ENCODE peak calls at places on chromosome 20, in ten cellular contexts. One of them, this sample, is unnamed.

GRCh38 chr20:15199698-15200097 is 862.3 kb upstream of the FLRT3 start:
- DNase-seq in upper lobe of left lung: no peak
- DNase-seq in psoas muscle: no peak
- DNase-seq in AG04450: no peak
- DNase-seq in CD4-positive, alpha-beta T cell: no peak
- DNase-seq in hepatocyte: no peak
- DNase-seq in lung: no peak
- DNase-seq in A549: no peak
- DNase-seq in right cardiac atrium: no peak
- DNase-seq in SJSA1: no peak
- DNase-seq in this sample: no peak

GRCh38 chr20:57996936-57997629 is 231.4 kb downstream of the ANKRD60 start:
- DNase-seq in psoas muscle: no peak
- DNase-seq in hepatocyte: no peak
- DNase-seq in upper lobe of left lung: no peak
- DNase-seq in SJSA1: peak; percentile 75
- DNase-seq in AG04450: no peak
- DNase-seq in A549: peak; percentile 42
- DNase-seq in CD4-positive, alpha-beta T cell: no peak
- DNase-seq in lung: no peak
- DNase-seq in right cardiac atrium: no peak
- DNase-seq in this sample: no peak

GRCh38 chr20:36924167-36925045 is 27.1 kb downstream of the SAMHD1 start:
- DNase-seq in lung: no peak
- DNase-seq in CD4-positive, alpha-beta T cell: no peak
- DNase-seq in right cardiac atrium: no peak
- DNase-seq in hepatocyte: no peak
- DNase-seq in AG04450: no peak
- DNase-seq in SJSA1: no peak
- DNase-seq in A549: no peak
- DNase-seq in upper lobe of left lung: no peak
- DNase-seq in psoas muscle: no peak
- DNase-seq in this sample: no peak

GRCh38 chr20:48866936-48867335 is 39.1 kb upstream of the PREX1 start:
- DNase-seq in AG04450: no peak
- DNase-seq in lung: no peak
- DNase-seq in right cardiac atrium: no peak
- DNase-seq in psoas muscle: no peak
- DNase-seq in SJSA1: no peak
- DNase-seq in A549: no peak
- DNase-seq in hepatocyte: no peak
- DNase-seq in upper lobe of left lung: no peak
- DNase-seq in CD4-positive, alpha-beta T cell: no peak
- DNase-seq in this sample: no peak

GRCh38 chr20:36462440-36463211 is 78.7 kb upstream of the MYL9 start:
- DNase-seq in right cardiac atrium: peak; percentile 90
- DNase-seq in psoas muscle: peak; percentile 80
- DNase-seq in CD4-positive, alpha-beta T cell: no peak
- DNase-seq in AG04450: no peak
- DNase-seq in SJSA1: peak; percentile 77
- DNase-seq in lung: no peak
- DNase-seq in A549: no peak
- DNase-seq in hepatocyte: peak; percentile 45
- DNase-seq in upper lobe of left lung: peak; percentile 68
- DNase-seq in this sample: peak; percentile 86

GRCh38 chr20:17226410-17227198 is at the start of gene PCSK2:
- DNase-seq in A549: peak; percentile 11
- DNase-seq in lung: peak; percentile 35
- DNase-seq in psoas muscle: peak; percentile 24
- DNase-seq in right cardiac atrium: peak; percentile 69
- DNase-seq in AG04450: peak; percentile 6
- DNase-seq in SJSA1: peak; percentile 68
- DNase-seq in hepatocyte: peak; percentile 93
- DNase-seq in upper lobe of left lung: peak; percentile 43
- DNase-seq in CD4-positive, alpha-beta T cell: no peak
- DNase-seq in this sample: peak; percentile 31

GRCh38 chr20:37123441-37123840 is 27.6 kb upstream of the RBL1 start:
- DNase-seq in CD4-positive, alpha-beta T cell: no peak
- DNase-seq in psoas muscle: no peak
- DNase-seq in upper lobe of left lung: peak; percentile 52
- DNase-seq in lung: peak; percentile 32
- DNase-seq in A549: no peak
- DNase-seq in SJSA1: no peak
- DNase-seq in hepatocyte: no peak
- DNase-seq in AG04450: no peak
- DNase-seq in right cardiac atrium: no peak
- DNase-seq in this sample: no peak

GRCh38 chr20:6851136-6851535 is 83.7 kb downstream of the BMP2 start:
- DNase-seq in hepatocyte: no peak
- DNase-seq in AG04450: no peak
- DNase-seq in psoas muscle: no peak
- DNase-seq in upper lobe of left lung: no peak
- DNase-seq in right cardiac atrium: no peak
- DNase-seq in lung: no peak
- DNase-seq in SJSA1: no peak
- DNase-seq in A549: no peak
- DNase-seq in CD4-positive, alpha-beta T cell: no peak
- DNase-seq in this sample: no peak

DNA sequence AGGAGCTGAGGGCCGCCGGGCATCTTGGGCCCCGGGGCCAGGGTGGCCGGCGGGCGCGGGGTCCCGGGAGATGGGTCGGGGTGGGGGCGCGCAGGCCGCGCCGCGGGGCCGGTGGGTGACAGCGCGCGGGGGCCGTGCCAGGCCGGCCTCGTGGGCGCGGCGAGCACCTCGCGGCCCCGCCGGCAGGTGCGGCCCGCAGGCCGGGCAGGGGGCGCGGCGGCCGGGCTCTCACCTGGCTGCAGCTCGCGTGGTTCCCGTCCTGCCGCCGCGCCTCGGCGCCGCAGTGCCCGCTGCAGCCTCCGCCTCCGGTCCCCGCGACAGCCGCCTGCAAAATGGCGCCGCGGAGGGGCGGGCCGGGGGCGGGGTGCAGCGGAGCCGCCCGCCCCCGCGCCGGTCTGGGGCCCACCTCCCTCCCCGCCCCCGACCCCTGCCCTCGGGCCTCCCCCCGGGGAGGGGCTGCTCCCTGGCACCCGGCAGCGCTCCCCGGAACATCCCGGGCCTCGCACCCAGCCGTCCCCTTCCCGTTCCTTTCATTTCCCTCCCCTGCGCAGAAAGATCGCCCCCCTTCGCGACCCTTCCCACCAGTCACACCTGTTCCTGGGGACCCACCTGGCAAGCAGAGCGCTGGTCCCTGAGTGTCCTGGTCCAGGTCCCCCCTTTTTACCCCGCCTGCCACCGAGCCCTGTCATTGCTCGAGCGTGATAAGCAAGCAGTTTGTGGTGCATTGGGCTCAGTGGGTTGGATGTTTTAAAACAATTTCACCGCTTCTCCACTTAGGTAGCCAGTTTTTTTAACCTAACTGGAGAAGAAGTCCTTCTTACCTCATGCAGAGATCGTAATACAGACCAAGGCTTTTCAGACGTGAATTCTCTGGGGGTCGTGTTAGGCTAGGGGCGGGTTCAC is at the start of gene SLC23A2:
- DNase-seq in SJSA1: no peak
- DNase-seq in AG04450: no peak
- DNase-seq in CD4-positive, alpha-beta T cell: peak; percentile 55
- DNase-seq in upper lobe of left lung: peak; percentile 60
- DNase-seq in psoas muscle: peak; percentile 46
- DNase-seq in A549: peak; percentile 66
- DNase-seq in right cardiac atrium: peak; percentile 84
- DNase-seq in hepatocyte: peak; percentile 71
- DNase-seq in lung: peak; percentile 30
- DNase-seq in this sample: peak; percentile 70
- H3K27ac ChIP-seq in SJSA1: no peak within 1 kb of the TSS
- H3K27ac ChIP-seq in AG04450: no peak within 1 kb of the TSS
- H3K27ac ChIP-seq in CD4-positive, alpha-beta T cell: no peak within 1 kb of the TSS
- H3K27ac ChIP-seq in upper lobe of left lung: peak within 1 kb of the TSS; percentile 75
- H3K27ac ChIP-seq in psoas muscle: peak within 1 kb of the TSS; percentile 2
- H3K27ac ChIP-seq in A549: peak within 1 kb of the TSS; percentile 90
- H3K27ac ChIP-seq in right cardiac atrium: no peak within 1 kb of the TSS
- H3K27ac ChIP-seq in hepatocyte: no peak within 1 kb of the TSS
- H3K27ac ChIP-seq in lung: peak within 1 kb of the TSS; percentile 55
- H3K27ac ChIP-seq in this sample: no peak within 1 kb of the TSS

DNA sequence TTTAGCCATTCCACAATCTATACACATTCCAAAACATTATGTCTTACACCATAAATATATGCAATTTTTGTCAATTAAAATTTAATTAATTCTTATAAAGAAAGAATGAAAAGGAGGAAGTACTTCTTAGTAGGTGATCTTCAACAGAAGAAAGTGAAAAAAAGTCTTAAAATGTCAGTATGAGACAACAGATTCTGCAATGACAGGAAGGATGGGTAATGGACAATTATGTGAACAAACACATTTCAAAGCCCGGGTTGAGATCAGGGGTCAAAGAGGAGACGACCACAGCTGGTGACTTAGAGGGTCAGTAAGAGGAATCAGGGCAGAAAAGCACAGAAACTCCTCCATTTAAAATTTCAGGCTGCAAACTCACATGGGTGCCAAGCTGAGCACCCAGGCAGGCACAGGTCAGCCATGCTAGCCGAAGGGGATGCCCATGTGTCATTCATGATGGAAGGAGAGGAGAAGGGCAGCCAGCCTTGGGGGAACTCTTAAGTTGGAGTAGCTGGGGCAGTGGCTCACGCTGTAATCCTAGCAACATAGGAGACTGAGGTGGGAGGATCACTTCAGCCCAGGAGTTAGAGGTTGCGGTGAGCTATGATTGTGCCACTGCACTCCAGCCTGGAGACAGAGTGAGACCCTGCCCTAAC is 11.0 kb downstream of the VSX1 start:
- DNase-seq in lung: no peak
- DNase-seq in hepatocyte: no peak
- DNase-seq in right cardiac atrium: no peak
- DNase-seq in upper lobe of left lung: no peak
- DNase-seq in AG04450: no peak
- DNase-seq in SJSA1: no peak
- DNase-seq in CD4-positive, alpha-beta T cell: no peak
- DNase-seq in A549: no peak
- DNase-seq in psoas muscle: no peak
- DNase-seq in this sample: no peak
- H3K27ac ChIP-seq in lung: no peak overlapping the region
- H3K27ac ChIP-seq in hepatocyte: no peak overlapping the region
- H3K27ac ChIP-seq in right cardiac atrium: no peak overlapping the region
- H3K27ac ChIP-seq in upper lobe of left lung: no peak overlapping the region
- H3K27ac ChIP-seq in AG04450: no peak overlapping the region
- H3K27ac ChIP-seq in SJSA1: no peak overlapping the region
- H3K27ac ChIP-seq in CD4-positive, alpha-beta T cell: no peak overlapping the region
- H3K27ac ChIP-seq in A549: no peak overlapping the region
- H3K27ac ChIP-seq in psoas muscle: no peak overlapping the region
- H3K27ac ChIP-seq in this sample: no peak overlapping the region

DNA sequence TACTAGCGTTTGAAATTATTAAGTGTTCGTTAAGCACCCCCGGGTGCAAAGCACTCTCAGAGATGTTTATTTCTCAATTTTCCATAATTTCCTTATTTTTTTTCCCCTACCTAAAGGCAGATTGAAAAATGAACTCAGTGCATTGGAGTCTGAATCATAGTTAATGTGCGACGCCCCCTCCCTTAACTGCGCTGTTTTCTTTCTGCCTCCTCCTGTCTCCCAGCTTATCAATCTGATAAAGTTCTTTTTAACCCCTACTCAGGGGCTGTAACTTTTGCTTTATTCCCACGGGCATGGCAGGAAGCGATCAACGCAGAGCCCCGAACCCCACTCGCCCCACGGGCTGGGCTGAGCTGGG is 58.2 kb downstream of the ZNF831 start:
- DNase-seq in hepatocyte: no peak
- DNase-seq in A549: no peak
- DNase-seq in AG04450: no peak
- DNase-seq in CD4-positive, alpha-beta T cell: no peak
- DNase-seq in psoas muscle: no peak
- DNase-seq in lung: no peak
- DNase-seq in SJSA1: no peak
- DNase-seq in right cardiac atrium: no peak
- DNase-seq in upper lobe of left lung: no peak
- DNase-seq in this sample: no peak
- H3K27ac ChIP-seq in hepatocyte: no peak overlapping the region
- H3K27ac ChIP-seq in A549: peak overlapping the region; percentile 91
- H3K27ac ChIP-seq in AG04450: no peak overlapping the region
- H3K27ac ChIP-seq in CD4-positive, alpha-beta T cell: no peak overlapping the region
- H3K27ac ChIP-seq in psoas muscle: no peak overlapping the region
- H3K27ac ChIP-seq in lung: no peak overlapping the region
- H3K27ac ChIP-seq in SJSA1: no peak overlapping the region
- H3K27ac ChIP-seq in right cardiac atrium: no peak overlapping the region
- H3K27ac ChIP-seq in upper lobe of left lung: no peak overlapping the region
- H3K27ac ChIP-seq in this sample: peak overlapping the region; percentile 47

DNA sequence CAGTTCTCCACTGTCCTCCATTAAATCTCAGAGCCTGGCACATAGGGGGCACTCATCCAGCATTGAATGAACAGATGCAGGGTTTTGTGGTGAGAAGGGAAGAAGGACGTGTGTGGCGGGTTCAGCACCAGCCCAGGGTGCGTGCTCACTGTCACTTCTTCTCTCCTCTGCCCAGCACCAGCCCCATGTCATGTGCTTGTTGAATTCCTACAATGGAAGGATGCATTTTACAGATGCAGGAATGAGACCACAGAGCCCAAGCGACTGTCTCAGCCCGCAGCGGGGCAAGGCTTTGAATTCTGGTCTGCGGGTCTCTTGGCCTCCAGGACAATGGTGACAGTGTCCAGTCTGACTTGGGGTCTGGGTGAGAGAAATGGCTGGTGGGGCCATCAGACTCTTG is 150.0 kb downstream of the CEBPB start:
- DNase-seq in A549: no peak
- DNase-seq in CD4-positive, alpha-beta T cell: no peak
- DNase-seq in lung: no peak
- DNase-seq in psoas muscle: no peak
- DNase-seq in AG04450: no peak
- DNase-seq in SJSA1: no peak
- DNase-seq in hepatocyte: no peak
- DNase-seq in upper lobe of left lung: no peak
- DNase-seq in right cardiac atrium: no peak
- DNase-seq in this sample: no peak
- H3K27ac ChIP-seq in A549: peak overlapping the region; percentile 67
- H3K27ac ChIP-seq in CD4-positive, alpha-beta T cell: no peak overlapping the region
- H3K27ac ChIP-seq in lung: no peak overlapping the region
- H3K27ac ChIP-seq in psoas muscle: no peak overlapping the region
- H3K27ac ChIP-seq in AG04450: no peak overlapping the region
- H3K27ac ChIP-seq in SJSA1: no peak overlapping the region
- H3K27ac ChIP-seq in hepatocyte: no peak overlapping the region
- H3K27ac ChIP-seq in upper lobe of left lung: peak overlapping the region; percentile 30
- H3K27ac ChIP-seq in right cardiac atrium: no peak overlapping the region
- H3K27ac ChIP-seq in this sample: no peak overlapping the region

DNA sequence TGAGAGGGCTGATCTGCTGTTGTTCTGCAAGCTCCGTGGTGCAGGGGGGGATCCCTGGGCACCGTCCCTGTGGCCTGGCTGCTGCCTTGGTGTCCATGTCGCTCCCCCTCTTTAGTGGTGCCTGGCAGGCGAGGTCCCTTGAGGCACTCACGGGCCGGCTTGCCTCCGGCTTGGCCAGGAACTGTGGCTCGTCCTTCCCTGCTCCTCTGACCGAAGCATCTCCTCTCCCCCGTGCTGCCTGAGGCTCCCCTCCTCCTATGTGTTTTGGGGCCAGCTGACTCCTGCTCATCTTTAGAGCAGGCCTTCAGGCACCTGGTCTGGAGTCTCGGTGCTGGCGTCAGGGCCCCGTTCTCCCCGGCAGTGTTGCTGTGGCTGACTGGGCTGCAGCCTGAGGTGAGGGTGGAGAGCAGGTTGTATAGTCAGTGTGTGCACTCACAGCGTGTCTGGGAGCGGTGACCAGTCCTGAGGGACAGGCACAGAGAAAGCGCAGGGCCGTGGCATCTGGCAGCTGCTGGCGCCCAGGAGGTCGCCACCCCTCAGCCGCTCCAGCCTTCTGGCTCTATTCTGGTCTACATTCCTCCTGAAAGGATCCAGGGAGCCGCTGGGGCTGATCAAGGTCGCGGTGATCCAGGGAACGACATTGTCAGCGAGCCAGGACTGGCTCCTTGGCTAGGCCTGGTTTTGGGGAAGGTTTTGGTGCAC is 43.7 kb downstream of the PYGB start:
- DNase-seq in psoas muscle: no peak
- DNase-seq in lung: no peak
- DNase-seq in CD4-positive, alpha-beta T cell: no peak
- DNase-seq in right cardiac atrium: peak; percentile 43
- DNase-seq in AG04450: no peak
- DNase-seq in SJSA1: no peak
- DNase-seq in A549: no peak
- DNase-seq in hepatocyte: no peak
- DNase-seq in upper lobe of left lung: no peak
- DNase-seq in this sample: no peak
- H3K27ac ChIP-seq in psoas muscle: no peak overlapping the region
- H3K27ac ChIP-seq in lung: no peak overlapping the region
- H3K27ac ChIP-seq in CD4-positive, alpha-beta T cell: no peak overlapping the region
- H3K27ac ChIP-seq in right cardiac atrium: no peak overlapping the region
- H3K27ac ChIP-seq in AG04450: no peak overlapping the region
- H3K27ac ChIP-seq in SJSA1: no peak overlapping the region
- H3K27ac ChIP-seq in A549: no peak overlapping the region
- H3K27ac ChIP-seq in hepatocyte: no peak overlapping the region
- H3K27ac ChIP-seq in upper lobe of left lung: no peak overlapping the region
- H3K27ac ChIP-seq in this sample: peak overlapping the region; percentile 46